ENCODE peak calls at places on chromosomes 7 and 10, in nine cellular contexts. One of them, this sample, is unnamed.

GRCh38 chr10:1434912-1435692 is 302.2 kb downstream of the ADARB2 start:
- DNase-seq in cardiac muscle cell: no peak
- DNase-seq in fibroblast of mammary gland: no peak
- DNase-seq in fibroblast of the aortic adventitia: no peak
- DNase-seq in B cell: no peak
- DNase-seq in mesothelial cell of epicardium: no peak
- DNase-seq in fibroblast of pulmonary artery: no peak
- DNase-seq in thoracic aorta: no peak
- DNase-seq in bronchial epithelial cell: no peak
- DNase-seq in this sample: no peak

GRCh38 chr7:117148971-117149370 is 173.9 kb downstream of the WNT2 start:
- DNase-seq in fibroblast of pulmonary artery: no peak
- DNase-seq in thoracic aorta: no peak
- DNase-seq in cardiac muscle cell: no peak
- DNase-seq in fibroblast of the aortic adventitia: no peak
- DNase-seq in B cell: no peak
- DNase-seq in fibroblast of mammary gland: no peak
- DNase-seq in bronchial epithelial cell: no peak
- DNase-seq in mesothelial cell of epicardium: no peak
- DNase-seq in this sample: no peak

GRCh38 chr10:48454302-48455054 is 148.0 kb downstream of the MAPK8 start:
- DNase-seq in cardiac muscle cell: peak
- DNase-seq in bronchial epithelial cell: no peak
- DNase-seq in B cell: no peak
- DNase-seq in thoracic aorta: no peak
- DNase-seq in mesothelial cell of epicardium: no peak
- DNase-seq in fibroblast of the aortic adventitia: no peak
- DNase-seq in fibroblast of mammary gland: no peak
- DNase-seq in fibroblast of pulmonary artery: no peak
- DNase-seq in this sample: peak

GRCh38 chr10:35433851-35434426 is 97.6 kb downstream of the CCNY start:
- DNase-seq in fibroblast of the aortic adventitia: peak
- DNase-seq in bronchial epithelial cell: peak
- DNase-seq in B cell: no peak
- DNase-seq in fibroblast of mammary gland: no peak
- DNase-seq in thoracic aorta: no peak
- DNase-seq in cardiac muscle cell: no peak
- DNase-seq in mesothelial cell of epicardium: no peak
- DNase-seq in fibroblast of pulmonary artery: peak
- DNase-seq in this sample: no peak

GRCh38 chr10:2928219-2928840 is 139.0 kb upstream of the PFKP start:
- DNase-seq in fibroblast of pulmonary artery: peak
- DNase-seq in fibroblast of the aortic adventitia: peak
- DNase-seq in B cell: peak
- DNase-seq in fibroblast of mammary gland: peak
- DNase-seq in thoracic aorta: no peak
- DNase-seq in mesothelial cell of epicardium: peak
- DNase-seq in bronchial epithelial cell: peak
- DNase-seq in cardiac muscle cell: peak
- DNase-seq in this sample: peak

GRCh38 chr10:12561720-12562119 is 212.4 kb downstream of the CAMK1D start:
- DNase-seq in bronchial epithelial cell: no peak
- DNase-seq in fibroblast of mammary gland: no peak
- DNase-seq in B cell: no peak
- DNase-seq in thoracic aorta: no peak
- DNase-seq in fibroblast of pulmonary artery: no peak
- DNase-seq in fibroblast of the aortic adventitia: no peak
- DNase-seq in mesothelial cell of epicardium: no peak
- DNase-seq in cardiac muscle cell: no peak
- DNase-seq in this sample: no peak

GRCh38 chr7:105958037-105958436 is 5.0 kb upstream of the CDHR3 start:
- DNase-seq in cardiac muscle cell: no peak
- DNase-seq in mesothelial cell of epicardium: no peak
- DNase-seq in fibroblast of mammary gland: no peak
- DNase-seq in B cell: no peak
- DNase-seq in fibroblast of the aortic adventitia: no peak
- DNase-seq in thoracic aorta: no peak
- DNase-seq in bronchial epithelial cell: no peak
- DNase-seq in fibroblast of pulmonary artery: no peak
- DNase-seq in this sample: no peak

GRCh38 chr10:79069325-79070090 is 742 bp downstream of the ZMIZ1 start:
- DNase-seq in fibroblast of mammary gland: no peak
- DNase-seq in B cell: peak
- DNase-seq in cardiac muscle cell: peak
- DNase-seq in fibroblast of the aortic adventitia: peak
- DNase-seq in thoracic aorta: no peak
- DNase-seq in fibroblast of pulmonary artery: peak
- DNase-seq in bronchial epithelial cell: no peak
- DNase-seq in mesothelial cell of epicardium: no peak
- DNase-seq in this sample: peak

GRCh38 chr10:70174058-70174741 is 3.9 kb upstream of the SAR1A start:
- DNase-seq in bronchial epithelial cell: peak
- DNase-seq in thoracic aorta: no peak
- DNase-seq in fibroblast of the aortic adventitia: no peak
- DNase-seq in B cell: peak
- DNase-seq in cardiac muscle cell: no peak
- DNase-seq in mesothelial cell of epicardium: no peak
- DNase-seq in fibroblast of mammary gland: no peak
- DNase-seq in fibroblast of pulmonary artery: no peak
- DNase-seq in this sample: no peak

GRCh38 chr7:142745091-142745635 is 4.1 kb upstream of the PRSS1 start:
- DNase-seq in bronchial epithelial cell: peak
- DNase-seq in mesothelial cell of epicardium: no peak
- DNase-seq in B cell: no peak
- DNase-seq in fibroblast of the aortic adventitia: no peak
- DNase-seq in fibroblast of pulmonary artery: no peak
- DNase-seq in cardiac muscle cell: no peak
- DNase-seq in thoracic aorta: no peak
- DNase-seq in fibroblast of mammary gland: peak
- DNase-seq in this sample: no peak

GRCh38 chr7:30905078-30906012 is 6.3 kb upstream of the AQP1 start:
- DNase-seq in mesothelial cell of epicardium: no peak
- DNase-seq in fibroblast of mammary gland: no peak
- DNase-seq in bronchial epithelial cell: no peak
- DNase-seq in thoracic aorta: no peak
- DNase-seq in fibroblast of pulmonary artery: no peak
- DNase-seq in B cell: no peak
- DNase-seq in cardiac muscle cell: no peak
- DNase-seq in fibroblast of the aortic adventitia: no peak
- DNase-seq in this sample: no peak

DNA sequence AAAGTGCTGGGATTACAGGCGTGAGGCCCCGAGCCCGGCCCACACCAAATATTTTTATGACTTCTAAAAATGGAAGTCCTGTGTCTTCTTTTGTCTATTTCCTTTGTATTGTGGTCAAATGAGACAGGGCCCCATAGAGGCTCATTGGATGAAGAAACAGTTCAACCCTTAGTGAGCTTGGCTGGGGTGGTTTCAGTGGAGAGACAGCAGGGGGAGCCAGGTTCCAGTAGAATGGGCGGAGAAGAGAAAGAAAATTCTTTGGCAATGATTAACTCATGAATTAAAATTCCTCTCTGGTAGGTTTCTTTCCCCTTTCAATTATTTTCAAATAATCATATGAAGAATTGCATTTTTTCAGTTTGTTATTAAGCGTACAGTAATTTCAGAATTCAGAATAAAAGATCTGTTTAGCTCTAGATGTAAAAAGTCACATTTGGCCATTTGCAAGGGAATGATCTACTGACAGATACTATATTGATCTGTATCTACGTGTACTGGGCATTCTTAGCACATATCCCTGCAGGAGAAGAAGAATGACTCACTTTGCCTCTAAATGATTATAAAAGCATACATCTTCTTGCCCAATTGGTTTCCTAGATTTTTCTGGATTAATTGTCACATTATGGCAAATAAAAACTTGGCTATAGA is 43.2 kb downstream of the PNLIPRP3 start:
- DNase-seq in thoracic aorta: no peak
- DNase-seq in cardiac muscle cell: no peak
- DNase-seq in fibroblast of pulmonary artery: no peak
- DNase-seq in fibroblast of the aortic adventitia: no peak
- DNase-seq in bronchial epithelial cell: peak
- DNase-seq in mesothelial cell of epicardium: no peak
- DNase-seq in B cell: no peak
- DNase-seq in fibroblast of mammary gland: no peak
- DNase-seq in this sample: no peak
- TF ChIP-seq CTCF in thoracic aorta: no peak
- TF ChIP-seq CTCF in cardiac muscle cell: peak
- TF ChIP-seq CTCF in fibroblast of pulmonary artery: no peak
- TF ChIP-seq CTCF in fibroblast of the aortic adventitia: no peak
- TF ChIP-seq CTCF in bronchial epithelial cell: peak
- TF ChIP-seq CTCF in mesothelial cell of epicardium: no peak
- TF ChIP-seq CTCF in B cell: no peak
- TF ChIP-seq CTCF in fibroblast of mammary gland: peak
- TF ChIP-seq CTCF in this sample: no peak

DNA sequence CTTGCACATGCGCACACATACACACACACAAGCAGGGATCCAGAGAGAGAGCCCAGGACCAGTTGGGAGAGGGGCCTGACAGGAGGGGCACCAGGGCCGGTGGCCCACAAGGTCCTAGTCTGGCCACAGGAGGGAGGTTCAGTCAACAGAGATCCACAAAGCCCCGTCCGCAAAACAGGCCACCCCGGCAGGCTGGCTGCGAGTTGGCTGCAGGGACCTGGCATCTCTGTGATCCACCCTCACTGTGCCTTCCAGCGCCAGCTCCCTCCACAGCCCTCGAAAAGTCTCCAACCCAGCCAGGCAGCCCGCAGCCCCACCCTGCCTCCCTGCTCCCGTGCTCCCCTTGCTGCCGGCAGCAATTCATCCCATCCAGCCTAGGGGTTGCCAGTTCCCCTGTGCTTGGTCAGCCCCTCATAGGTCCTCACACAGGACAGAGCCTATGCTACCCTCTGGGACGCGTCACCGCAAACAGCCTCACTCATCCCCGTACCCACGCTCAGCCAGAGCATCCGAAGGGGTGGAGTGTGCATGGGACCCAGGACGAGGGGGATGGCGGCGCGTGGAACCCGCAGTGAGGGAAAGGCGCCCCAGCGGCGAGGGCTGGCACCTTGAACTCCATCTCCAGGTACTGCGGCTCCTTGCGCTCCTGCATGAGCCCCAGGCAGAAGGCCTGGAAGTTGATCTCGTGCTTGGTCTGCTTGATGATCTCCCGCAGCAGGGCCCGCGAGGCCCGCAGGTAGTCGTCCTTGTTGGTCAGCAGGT is 7.5 kb downstream of the INTS1 start:
- DNase-seq in cardiac muscle cell: no peak
- DNase-seq in thoracic aorta: no peak
- DNase-seq in fibroblast of mammary gland: no peak
- DNase-seq in fibroblast of the aortic adventitia: no peak
- DNase-seq in mesothelial cell of epicardium: no peak
- DNase-seq in B cell: no peak
- DNase-seq in fibroblast of pulmonary artery: no peak
- DNase-seq in bronchial epithelial cell: no peak
- DNase-seq in this sample: no peak
- TF ChIP-seq CTCF in cardiac muscle cell: no peak
- TF ChIP-seq CTCF in thoracic aorta: no peak
- TF ChIP-seq CTCF in fibroblast of mammary gland: no peak
- TF ChIP-seq CTCF in fibroblast of the aortic adventitia: no peak
- TF ChIP-seq CTCF in mesothelial cell of epicardium: no peak
- TF ChIP-seq CTCF in B cell: no peak
- TF ChIP-seq CTCF in fibroblast of pulmonary artery: no peak
- TF ChIP-seq CTCF in bronchial epithelial cell: no peak
- TF ChIP-seq CTCF in this sample: no peak

DNA sequence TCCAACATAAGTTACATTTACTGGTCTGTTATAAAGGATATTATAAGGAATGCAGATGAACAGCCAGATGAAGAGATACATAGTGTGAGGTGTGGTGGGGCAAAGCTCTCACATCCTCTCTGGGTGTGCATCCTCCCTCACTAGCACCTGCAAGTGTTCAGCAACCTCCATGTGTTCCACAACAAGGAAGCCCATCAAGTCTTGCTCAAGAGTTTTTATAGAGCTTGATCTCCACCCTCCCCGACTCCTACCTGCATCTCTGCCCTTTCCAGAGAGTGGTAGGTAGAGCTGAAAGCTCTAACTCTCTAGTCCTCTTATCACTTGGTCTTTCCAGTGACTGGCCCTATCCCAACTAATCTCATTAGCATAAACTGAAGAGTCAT is 12.5 kb upstream of the GHITM start:
- DNase-seq in B cell: no peak
- DNase-seq in fibroblast of the aortic adventitia: no peak
- DNase-seq in fibroblast of pulmonary artery: no peak
- DNase-seq in mesothelial cell of epicardium: no peak
- DNase-seq in cardiac muscle cell: no peak
- DNase-seq in fibroblast of mammary gland: no peak
- DNase-seq in bronchial epithelial cell: no peak
- DNase-seq in thoracic aorta: no peak
- DNase-seq in this sample: no peak
- TF ChIP-seq CTCF in B cell: no peak
- TF ChIP-seq CTCF in fibroblast of the aortic adventitia: no peak
- TF ChIP-seq CTCF in fibroblast of pulmonary artery: no peak
- TF ChIP-seq CTCF in mesothelial cell of epicardium: no peak
- TF ChIP-seq CTCF in cardiac muscle cell: no peak
- TF ChIP-seq CTCF in fibroblast of mammary gland: no peak
- TF ChIP-seq CTCF in bronchial epithelial cell: no peak
- TF ChIP-seq CTCF in thoracic aorta: no peak
- TF ChIP-seq CTCF in this sample: no peak

DNA sequence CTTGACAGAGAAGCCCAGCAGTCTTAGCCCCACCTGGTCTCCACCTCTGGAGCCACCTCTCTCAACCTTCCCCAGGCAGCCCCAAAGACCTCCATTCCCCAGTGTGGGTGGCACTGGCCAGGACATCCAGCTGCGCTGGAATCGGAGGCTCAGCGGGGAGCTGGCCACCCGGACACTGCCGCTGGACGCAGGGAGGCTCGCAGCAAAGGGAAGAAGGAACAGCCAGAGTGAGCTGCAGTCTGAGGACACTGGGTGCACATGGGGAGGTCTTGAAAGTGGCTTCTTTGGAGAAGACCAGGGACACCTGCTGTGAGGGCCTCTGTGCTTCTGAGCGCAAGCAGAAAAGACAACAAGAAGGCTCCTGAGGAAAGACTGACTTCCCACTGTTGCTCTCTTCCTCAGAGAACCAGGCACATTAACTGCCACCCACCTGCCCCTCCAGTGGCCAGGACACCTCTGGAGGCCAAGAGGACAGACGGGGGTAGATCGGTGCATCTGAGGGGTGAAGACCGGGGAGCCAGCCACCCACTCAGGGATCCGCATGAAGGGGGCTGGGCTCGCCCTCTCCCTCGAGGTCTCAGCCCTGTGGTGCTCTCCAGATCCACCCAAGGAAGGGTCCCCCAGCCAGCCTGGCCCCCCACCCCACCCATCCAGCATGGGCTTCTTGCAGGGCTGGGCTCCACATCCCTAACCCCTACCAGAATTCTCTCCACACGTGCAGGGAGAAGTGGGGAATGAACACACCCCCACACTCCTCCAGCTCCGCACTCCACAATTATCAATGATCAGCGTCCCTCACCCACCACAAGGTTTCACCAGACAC is 1.8 kb downstream of the CAMK2B start:
- DNase-seq in fibroblast of pulmonary artery: no peak
- DNase-seq in fibroblast of the aortic adventitia: no peak
- DNase-seq in cardiac muscle cell: no peak
- DNase-seq in bronchial epithelial cell: no peak
- DNase-seq in mesothelial cell of epicardium: no peak
- DNase-seq in fibroblast of mammary gland: no peak
- DNase-seq in thoracic aorta: no peak
- DNase-seq in B cell: no peak
- DNase-seq in this sample: no peak
- TF ChIP-seq CTCF in fibroblast of pulmonary artery: no peak
- TF ChIP-seq CTCF in fibroblast of the aortic adventitia: no peak
- TF ChIP-seq CTCF in cardiac muscle cell: no peak
- TF ChIP-seq CTCF in bronchial epithelial cell: no peak
- TF ChIP-seq CTCF in mesothelial cell of epicardium: no peak
- TF ChIP-seq CTCF in fibroblast of mammary gland: no peak
- TF ChIP-seq CTCF in thoracic aorta: no peak
- TF ChIP-seq CTCF in B cell: no peak
- TF ChIP-seq CTCF in this sample: no peak

This sample was measured in GM20000.